ENCODE peak calls at places on chromosome 16, in ten cellular contexts. Z, D, N, C, X, O, Y, T, W and F are unnamed samples.

GRCh38 chr16:51949260-51949659 is 597.7 kb downstream of the TOX3 start:
- DNase-seq in D (no peak), Z (no peak), X (no peak), N (no peak), T (no peak), O (no peak), Y (no peak), C (no peak), W (no peak), F (no peak)

GRCh38 chr16:86709902-86710601 is 131.7 kb downstream of the FOXL1 start:
- DNase-seq in C (no peak), O (no peak), Z (no peak), W (no peak), Y (no peak), D (no peak), N (no peak), T (no peak), X (no peak), F (no peak)

GRCh38 chr16:8756755-8757154 is 40.7 kb downstream of the TMEM186 start:
- DNase-seq in O (no peak), W (no peak), Y (no peak), Z (no peak), T (no peak), X (no peak), N (no peak), C (no peak), D (no peak), F (no peak)

GRCh38 chr16:1416521-1416941 is 2.0 kb upstream of the UNKL start:
- DNase-seq in O (no peak), N (no peak), C (no peak), Y (no peak), W (no peak), D (no peak), T (no peak), Z (no peak), X (no peak), F (no peak)

GRCh38 chr16:14088155-14088753 is 17.1 kb downstream of the MRTFB start:
- DNase-seq in N (no peak), Y (no peak), C (no peak), W (no peak), X (peak; percentile 24), O (no peak), Z (no peak), D (no peak), T (peak; percentile 25), F (no peak)

GRCh38 chr16:87297918-87298631 is 19.1 kb downstream of the C16orf95 start:
- DNase-seq in W (peak; percentile 15), N (no peak), X (peak; percentile 33), C (no peak), Z (peak; percentile 20), D (peak; percentile 30), T (no peak), Y (peak; percentile 34), O (no peak), F (no peak)

GRCh38 chr16:50671644-50672260 is 9.4 kb downstream of the SNX20 start:
- DNase-seq in T (no peak), X (peak; percentile 37), D (no peak), N (no peak), W (peak; percentile 9), O (peak; percentile 46), Z (peak; percentile 63), C (no peak), Y (no peak), F (no peak)

GRCh38 chr16:30663820-30664528 is 5.7 kb downstream of the FBRS start:
- DNase-seq in Y (no peak), N (no peak), W (no peak), C (no peak), T (no peak), X (no peak), O (no peak), Z (no peak), D (no peak), F (no peak)

GRCh38 chr16:65534121-65534528 is 412.3 kb upstream of the CDH11 start:
- DNase-seq in T (no peak), X (peak; percentile 22), C (no peak), Z (no peak), Y (no peak), O (no peak), N (no peak), D (no peak), W (no peak), F (no peak)

GRCh38 chr16:75385507-75386152 is 47.7 kb downstream of the CFDP1 start:
- DNase-seq in N (no peak), C (peak; percentile 47), O (peak; percentile 32), T (no peak), W (peak; percentile 69), Z (no peak), Y (no peak), X (peak; percentile 93), D (peak; percentile 57), F (no peak)

GRCh38 chr16:10121496-10121895 is 60.7 kb downstream of the GRIN2A start:
- DNase-seq in N (no peak), X (peak; percentile 3), C (no peak), Z (no peak), W (no peak), Y (no peak), T (peak; percentile 76), O (no peak), D (no peak), F (no peak)

GRCh38 chr16:89253548-89254287 is 36.2 kb downstream of the ZNF778 start:
- DNase-seq in N (no peak), W (no peak), T (no peak), C (no peak), Z (no peak), O (no peak), D (no peak), X (no peak), Y (no peak), F (no peak)

GRCh38 chr16:64437706-64438329 is 684.0 kb downstream of the CDH11 start:
- DNase-seq in Z (no peak), N (no peak), T (no peak), D (no peak), Y (no peak), O (no peak), X (no peak), C (no peak), W (peak; percentile 66), F (no peak)

GRCh38 chr16:87815567-87815966 is 49.8 kb upstream of the KLHDC4 start:
- DNase-seq in N (no peak), Y (no peak), Z (no peak), D (no peak), T (no peak), X (no peak), C (no peak), O (no peak), W (no peak), F (no peak)

GRCh38 chr16:68368602-68368944 is 57.8 kb downstream of the PRMT7 start:
- DNase-seq in W (no peak), Z (no peak), O (no peak), Y (no peak), X (no peak), D (no peak), T (no peak), N (no peak), C (no peak), F (no peak)

GRCh38 chr16:84610385-84610784 is 7.5 kb downstream of the COTL1 start:
- DNase-seq in X (no peak), Z (no peak), D (no peak), W (no peak), Y (no peak), C (no peak), T (no peak), N (no peak), O (no peak), F (no peak)